ENCODE peak calls at places on chromosomes 3 and 15, in eight cellular contexts. J, P, N, D, I, F, S and M are unnamed samples.

GRCh38 chr3:129687586-129688125 is 81.2 kb upstream of the PLXND1 start:
- DNase-seq in J (no peak), P (no peak), N (no peak), D (no peak), I (no peak), F (no peak), S (no peak), M (no peak)

GRCh38 chr15:84647726-84648125 is 6.4 kb downstream of the WDR73 start:
- DNase-seq in J (no peak), P (no peak), N (no peak), D (no peak), I (no peak), F (no peak), S (no peak), M (no peak)

GRCh38 chr15:42138968-42139386 is 17.5 kb downstream of the PLA2G4F start:
- DNase-seq in J (no peak), P (peak), N (no peak), D (no peak), I (no peak), F (no peak), S (peak), M (no peak)

GRCh38 chr15:33737687-33738606 is 230.3 kb upstream of the CHRM5 start:
- DNase-seq in J (peak), P (peak), N (peak), D (peak), I (no peak), F (peak), S (no peak), M (peak)

GRCh38 chr3:149969945-149970715 is 565 bp downstream of the PFN2 start:
- DNase-seq in J (peak), P (peak), N (peak), D (peak), I (peak), F (peak), S (peak), M (peak)

GRCh38 chr3:132606085-132606484 is 9.0 kb downstream of the ACKR4 start:
- DNase-seq in J (no peak), P (no peak), N (no peak), D (no peak), I (no peak), F (no peak), S (no peak), M (no peak)

GRCh38 chr3:112746675-112747276 is 99.9 kb downstream of the CD200R1L start:
- DNase-seq in J (no peak), P (no peak), N (no peak), D (no peak), I (no peak), F (peak), S (no peak), M (no peak)

GRCh38 chr3:148723591-148723990 is 25.9 kb downstream of the AGTR1 start:
- DNase-seq in J (no peak), P (no peak), N (no peak), D (no peak), I (no peak), F (peak), S (no peak), M (peak)

GRCh38 chr3:84980011-84980410 is 21.2 kb downstream of the CADM2 start:
- DNase-seq in J (peak), P (no peak), N (no peak), D (peak), I (no peak), F (no peak), S (peak), M (no peak)

GRCh38 chr3:180600473-180600872 is 1.5 kb upstream of the TTC14 start:
- DNase-seq in J (no peak), P (no peak), N (no peak), D (no peak), I (no peak), F (no peak), S (no peak), M (no peak)

GRCh38 chr3:39521456-39521855 is 54.0 kb downstream of the MOBP start:
- DNase-seq in J (no peak), P (no peak), N (no peak), D (no peak), I (no peak), F (no peak), S (no peak), M (no peak)

GRCh38 chr3:157572559-157573270 is 69.5 kb upstream of the VEPH1 start:
- DNase-seq in J (no peak), P (no peak), N (peak), D (peak), I (no peak), F (peak), S (no peak), M (peak)

GRCh38 chr15:42102646-42103235 is 8.4 kb upstream of the PLA2G4D start:
- DNase-seq in J (no peak), P (no peak), N (no peak), D (no peak), I (no peak), F (peak), S (no peak), M (no peak)

GRCh38 chr3:40583691-40584090 is 58.9 kb downstream of the ZNF621 start:
- DNase-seq in J (no peak), P (no peak), N (no peak), D (peak), I (no peak), F (no peak), S (no peak), M (no peak)

GRCh38 chr3:171712168-171712938 is 97.9 kb downstream of the PLD1 start:
- DNase-seq in J (no peak), P (no peak), N (no peak), D (no peak), I (no peak), F (peak), S (no peak), M (peak)

GRCh38 chr3:195932418-195933043 is 24.2 kb upstream of the TNK2 start:
- DNase-seq in J (no peak), P (no peak), N (no peak), D (no peak), I (no peak), F (no peak), S (no peak), M (no peak)

GRCh38 chr15:68210821-68211655 is 5.9 kb upstream of the CALML4 start:
- DNase-seq in J (peak), P (peak), N (peak), D (peak), I (peak), F (peak), S (peak), M (peak)

GRCh38 chr3:112470791-112471190 is 28.5 kb downstream of the BTLA start:
- DNase-seq in J (no peak), P (no peak), N (no peak), D (no peak), I (no peak), F (no peak), S (no peak), M (peak)

GRCh38 chr3:11522398-11522715 is 121.4 kb downstream of the VGLL4 start:
- DNase-seq in J (no peak), P (no peak), N (no peak), D (no peak), I (no peak), F (no peak), S (no peak), M (no peak)